ENCODE peak calls at places on chromosomes 12 and 14, in four cellular contexts. Z is K562, I is HepG2, U is GM12878. V is an unnamed sample.

GRCh38 chr12:119660074-119660473 is 7.9 kb upstream of the PRKAB1 start:
- DNase-seq in Z (no peak), I (no peak), U (no peak), V (no peak)

GRCh38 chr12:272942-273906 is 10.6 kb upstream of the SLC6A13 start:
- DNase-seq in Z (no peak), I (no peak), U (no peak), V (no peak)

GRCh38 chr12:4564819-4565218 is 2.8 kb downstream of the DYRK4 start:
- DNase-seq in Z (no peak), I (no peak), U (peak), V (no peak)

GRCh38 chr14:81221579-81222102 is 882 bp upstream of the GTF2A1 start:
- DNase-seq in Z (no peak), I (no peak), U (no peak), V (no peak)

GRCh38 chr14:106286697-106287290 is 760.4 kb downstream of the TMEM121 start:
- DNase-seq in Z (peak), I (no peak), U (no peak), V (peak)

GRCh38 chr12:54030889-54031860 is 1.7 kb upstream of the HOXC5 start:
- DNase-seq in Z (no peak), I (no peak), U (no peak), V (no peak)

GRCh38 chr12:51115516-51115915 is 32.1 kb upstream of the CSRNP2 start:
- DNase-seq in Z (no peak), I (no peak), U (no peak), V (no peak)

GRCh38 chr12:94098466-94098865 is 49.9 kb upstream of the PLXNC1 start:
- DNase-seq in Z (no peak), I (no peak), U (no peak), V (no peak)

GRCh38 chr14:61146896-61147295 is 134.2 kb downstream of the TMEM30B start:
- DNase-seq in Z (no peak), I (no peak), U (no peak), V (no peak)

GRCh38 chr12:128073937-128074336 is 193.0 kb upstream of the TMEM132C start:
- DNase-seq in Z (no peak), I (no peak), U (no peak), V (no peak)

GRCh38 chr12:117774986-117775775 is 193.6 kb downstream of the KSR2 start:
- DNase-seq in Z (no peak), I (no peak), U (no peak), V (no peak)

GRCh38 chr14:105272623-105273022 is 24.3 kb downstream of the BTBD6 start:
- DNase-seq in Z (no peak), I (no peak), U (no peak), V (no peak)

GRCh38 chr12:51851408-51852097 is 3.0 kb upstream of the FIGNL2 start:
- DNase-seq in Z (no peak), I (no peak), U (no peak), V (no peak)

GRCh38 chr12:120490833-120491512 is 4.9 kb upstream of the DYNLL1 start:
- DNase-seq in Z (no peak), I (no peak), U (no peak), V (no peak)

GRCh38 chr12:88299567-88300101 is 157.5 kb downstream of the TMTC3 start:
- DNase-seq in Z (peak), I (no peak), U (peak), V (no peak)

GRCh38 chr12:20458011-20458410 is 89.7 kb downstream of the PDE3A start:
- DNase-seq in Z (no peak), I (no peak), U (no peak), V (no peak)

GRCh38 chr12:16796168-16796567 is 190.2 kb upstream of the LMO3 start:
- DNase-seq in Z (no peak), I (no peak), U (no peak), V (no peak)

GRCh38 chr12:77724367-77724957 is 106.2 kb upstream of the NAV3 start:
- DNase-seq in Z (no peak), I (peak), U (no peak), V (peak)

GRCh38 chr12:42686514-42687172 is 97.1 kb upstream of the PRICKLE1 start:
- DNase-seq in Z (no peak), I (no peak), U (no peak), V (no peak)

GRCh38 chr14:69363055-69363454 is 35.0 kb downstream of the ERH start:
- DNase-seq in Z (no peak), I (peak), U (no peak), V (no peak)

GRCh38 chr12:117089463-117089862 is 9.8 kb downstream of the TESC start:
- DNase-seq in Z (no peak), I (no peak), U (no peak), V (no peak)

GRCh38 chr14:93045211-93045674 is 70.5 kb downstream of the ITPK1 start:
- DNase-seq in Z (no peak), I (peak), U (no peak), V (no peak)

GRCh38 chr14:21498540-21499526 is 12.3 kb downstream of the METTL3 start:
- DNase-seq in Z (peak), I (peak), U (no peak), V (peak)

GRCh38 chr14:21796912-21797311 is 123.3 kb upstream of the OR4E1 start:
- DNase-seq in Z (no peak), I (no peak), U (no peak), V (peak)

GRCh38 chr12:12072064-12072760 is 1.5 kb downstream of the BCL2L14 start:
- DNase-seq in Z (no peak), I (peak), U (peak), V (no peak)

GRCh38 chr12:30996255-30996654 is 69.7 kb downstream of the TSPAN11 start:
- DNase-seq in Z (no peak), I (no peak), U (no peak), V (no peak)

GRCh38 chr14:95365401-95365800 is 45.7 kb upstream of the CLMN start:
- DNase-seq in Z (no peak), I (no peak), U (no peak), V (no peak)

DNA sequence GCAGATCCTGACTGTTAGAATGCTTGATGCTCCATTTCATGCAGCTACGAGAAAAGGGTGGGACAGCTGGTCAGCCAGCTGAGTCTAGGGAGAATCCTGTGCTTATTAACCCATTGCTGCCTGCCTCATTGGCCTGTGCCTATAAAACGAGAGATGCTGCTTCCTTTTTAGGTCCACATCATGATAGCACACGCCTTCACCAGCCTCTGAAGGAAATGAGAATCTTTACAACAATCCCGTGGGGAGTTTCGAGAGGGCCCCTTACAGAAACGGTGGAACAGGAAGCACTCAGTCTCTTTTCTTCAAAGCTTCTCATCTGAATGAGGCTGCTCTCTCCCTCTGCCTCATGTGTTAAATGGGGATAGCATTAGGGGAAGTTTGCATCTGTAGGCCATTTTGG is 147.3 kb upstream of the RFLNA start:
- DNase-seq in Z (no peak), I (no peak), U (peak), V (no peak)
- TF ChIP-seq FOXM1 in Z (no peak), I (no peak), U (no peak), V (no peak)

GRCh38 chr12:92718483-92718985 is 15.7 kb downstream of the PLEKHG7 start:
- DNase-seq in Z (no peak), I (peak), U (no peak), V (no peak)

GRCh38 chr12:92719674-92720073 is 16.9 kb downstream of the PLEKHG7 start:
- DNase-seq in Z (no peak), I (no peak), U (no peak), V (no peak)

GRCh38 chr12:92721668-92722067 is 18.9 kb downstream of the PLEKHG7 start:
- DNase-seq in Z (no peak), I (no peak), U (no peak), V (no peak)

GRCh38 chr12:92722897-92723296 is 20.1 kb downstream of the PLEKHG7 start:
- DNase-seq in Z (no peak), I (no peak), U (no peak), V (no peak)

DNA sequence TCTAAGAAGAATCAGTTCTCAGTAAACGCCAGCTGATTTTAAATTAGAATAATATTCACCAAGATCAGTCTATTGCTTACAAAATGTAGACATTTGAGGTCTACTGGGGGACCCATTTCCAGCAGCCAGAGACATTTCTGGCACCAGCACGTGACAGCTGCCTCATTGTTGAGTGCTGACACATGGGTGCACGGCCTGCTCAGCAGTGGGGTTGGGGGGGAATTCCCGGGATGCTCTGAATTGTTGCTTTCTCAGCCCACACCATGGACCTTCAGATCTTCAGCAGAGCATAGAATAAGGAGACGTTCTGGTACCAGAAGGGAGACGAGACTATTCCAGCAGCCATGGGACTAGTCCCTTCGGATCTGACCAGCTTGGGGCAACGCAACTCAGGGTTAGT is 18.3 kb downstream of the PLEKHG7 start:
- DNase-seq in Z (no peak), I (no peak), U (no peak), V (no peak)
- TF ChIP-seq TARDBP in Z (no peak), I (no peak), U (no peak), V (no peak)

GRCh38 chr14:32202468-32202865 is 602 bp downstream of the RNU6-8 start:
- DNase-seq in Z (no peak), I (peak), U (no peak), V (no peak)
- TF ChIP-seq FOXM1 in Z (no peak), I (no peak), U (no peak), V (no peak)

DNA sequence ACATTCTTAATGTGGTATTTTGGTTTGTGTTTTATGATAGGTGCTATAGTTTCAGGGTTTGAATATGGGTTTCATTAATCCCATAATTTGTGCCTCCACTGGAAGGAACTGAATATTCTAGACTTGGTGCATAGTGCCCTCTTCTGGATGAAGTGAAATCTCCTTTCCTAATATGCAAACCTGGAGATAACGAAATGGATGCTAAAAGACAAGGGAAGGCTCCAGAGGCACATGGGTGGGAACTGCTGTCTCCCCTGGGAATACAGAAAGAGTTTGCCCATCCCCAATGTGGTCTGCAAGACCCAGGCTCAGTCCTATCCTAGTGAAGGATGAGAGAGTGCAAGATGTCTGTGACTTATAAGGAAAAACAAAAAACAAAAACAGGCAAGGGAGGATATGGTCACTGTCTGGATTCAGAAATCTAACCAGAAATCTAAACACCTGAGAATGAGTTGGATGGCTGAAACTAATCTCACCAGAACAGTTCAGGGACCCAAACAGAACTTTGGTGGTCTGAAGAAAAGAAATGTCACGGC is 142.3 kb upstream of the TMPO start:
- DNase-seq in Z (peak), I (peak), U (no peak), V (peak)
- TF ChIP-seq TARDBP in Z (no peak), I (no peak), U (no peak), V (no peak)

DNA sequence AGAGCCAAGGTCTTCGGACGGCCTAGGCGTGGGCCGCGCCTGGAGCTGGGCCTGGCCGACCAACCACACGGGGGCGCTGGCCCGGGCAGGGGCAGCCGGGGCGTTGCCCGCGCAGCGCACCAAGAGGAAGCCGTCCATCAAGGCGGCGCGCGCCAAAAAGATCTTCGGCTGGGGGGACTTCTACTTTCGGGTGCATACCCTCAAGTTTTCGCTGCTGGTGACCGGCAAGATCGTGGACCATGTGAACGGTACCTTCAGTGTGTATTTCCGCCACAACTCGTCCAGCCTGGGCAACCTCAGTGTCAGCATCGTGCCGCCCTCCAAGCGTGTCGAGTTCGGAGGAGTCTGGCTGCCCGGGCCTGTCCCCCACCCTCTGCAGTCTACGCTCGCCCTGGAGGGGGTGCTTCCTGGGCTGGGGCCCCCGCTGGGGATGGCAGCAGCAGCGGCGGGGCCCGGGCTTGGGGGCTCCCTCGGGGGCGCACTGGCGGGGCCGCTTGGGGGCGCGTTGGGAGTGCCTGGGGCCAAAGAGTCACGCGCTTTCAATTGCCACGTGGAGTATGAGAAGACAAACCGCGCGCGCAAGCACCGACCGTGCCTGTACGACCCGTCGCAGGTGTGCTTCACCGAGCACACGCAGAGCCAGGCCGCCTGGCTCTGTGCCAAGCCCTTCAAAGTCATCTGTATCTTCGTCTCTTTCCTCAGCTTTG is 4.4 kb upstream of the SHMT2 start:
- DNase-seq in Z (no peak), I (no peak), U (no peak), V (no peak)
- TF ChIP-seq FOXM1 in Z (no peak), I (no peak), U (no peak), V (no peak)

DNA sequence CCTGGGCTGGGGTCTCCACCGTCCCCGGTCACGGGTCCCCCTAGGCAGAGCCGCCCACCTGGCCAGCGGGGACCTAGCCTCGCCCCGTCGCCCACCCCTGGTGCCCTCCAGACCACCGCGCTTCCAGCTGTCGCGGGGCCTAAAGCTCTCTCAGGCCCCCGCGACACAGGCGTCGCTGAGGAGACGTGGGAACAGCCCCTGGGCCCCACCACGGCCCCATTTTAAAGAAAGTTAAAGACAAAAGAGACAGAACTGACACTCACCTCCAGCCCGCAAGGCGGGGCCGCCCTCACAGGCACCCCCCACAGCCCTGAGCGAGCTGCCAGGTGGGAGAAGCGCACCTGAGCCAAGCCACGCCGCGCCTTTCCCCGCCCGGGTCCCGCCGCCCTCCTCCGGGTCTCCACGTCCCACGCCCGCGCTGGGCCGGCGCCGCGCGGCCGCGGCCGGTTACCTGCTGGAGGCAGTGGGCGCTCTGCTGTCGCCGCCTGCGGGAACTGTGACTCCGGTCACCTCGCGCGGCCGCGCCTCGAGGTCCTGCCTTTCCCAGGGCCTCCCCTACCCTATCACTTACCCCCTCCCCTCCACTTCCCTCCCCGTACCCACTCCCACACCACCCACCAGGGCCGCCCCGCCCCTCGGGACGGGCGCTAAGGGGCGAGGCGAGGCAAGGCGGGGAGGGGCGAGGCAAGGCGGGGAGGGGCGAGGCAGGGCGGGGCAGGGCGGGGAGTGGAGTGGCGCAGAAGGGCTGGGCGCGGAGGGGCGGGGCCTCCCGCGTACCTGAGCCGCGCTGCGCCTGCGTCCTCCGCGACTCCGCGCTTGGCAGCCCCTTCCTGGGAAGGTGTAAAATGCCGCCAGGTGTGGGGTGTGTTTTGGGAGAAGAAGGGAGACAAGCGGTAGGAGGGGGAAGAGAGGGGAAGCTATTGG is 31.2 kb downstream of the TC2N start:
- DNase-seq in Z (peak), I (no peak), U (no peak), V (peak)
- TF ChIP-seq TARDBP in Z (no peak), I (no peak), U (no peak), V (no peak)